ENCODE peak calls at places on chromosomes 12 and 14, in five cellular contexts. H is GM03348; G is HS-27A; P is stimulated activated CD4-positive, alpha-beta T cell treated with anti-CD3 and anti-CD28 coated beads, Interleukin-15, amount 100 ng/mL, for 1 hour; X is stromal cell of bone marrow. Q is an unnamed sample.

GRCh38 chr12:87967871-87968270 is 61.3 kb downstream of the C12orf50 start:
- DNase-seq in H (no peak), G (no peak), P (no peak), X (no peak), Q (no peak)

GRCh38 chr12:116691205-116691604 is 46.7 kb downstream of the SPRING1 start:
- DNase-seq in H (no peak), G (no peak), P (no peak), X (no peak), Q (no peak)

GRCh38 chr14:102591372-102591943 is 991 bp upstream of the RCOR1 start:
- DNase-seq in H (peak), G (no peak), P (no peak), X (no peak), Q (no peak)

GRCh38 chr12:49190317-49190716 is 1.4 kb upstream of the TUBA1A start:
- DNase-seq in H (no peak), G (no peak), P (no peak), X (no peak), Q (no peak)

GRCh38 chr14:39217214-39217879 is 16.4 kb upstream of the MIA2 start:
- DNase-seq in H (no peak), G (no peak), P (no peak), X (no peak), Q (no peak)

GRCh38 chr12:131039551-131039950 is 85.8 kb downstream of the ADGRD1 start:
- DNase-seq in H (no peak), G (no peak), P (no peak), X (no peak), Q (no peak)

GRCh38 chr14:90805662-90806548 is 10.3 kb downstream of the TTC7B start:
- DNase-seq in H (peak), G (no peak), P (no peak), X (no peak), Q (no peak)

GRCh38 chr12:57729321-57729844 is 9.2 kb downstream of the AGAP2 start:
- DNase-seq in H (no peak), G (no peak), P (no peak), X (no peak), Q (no peak)

GRCh38 chr14:22981090-22982012 is 1.0 kb downstream of the AJUBA start:
- DNase-seq in H (peak), G (no peak), P (peak), X (no peak), Q (no peak)

GRCh38 chr12:43964022-43964421 is 128.1 kb downstream of the TMEM117 start:
- DNase-seq in H (no peak), G (no peak), P (no peak), X (no peak), Q (no peak)

GRCh38 chr14:73221945-73222344 is 15.4 kb upstream of the PAPLN start:
- DNase-seq in H (no peak), G (no peak), P (no peak), X (no peak), Q (no peak)

GRCh38 chr14:105589161-105589925 is 63.0 kb downstream of the TMEM121 start:
- DNase-seq in H (no peak), G (no peak), P (no peak), X (no peak), Q (no peak)

GRCh38 chr12:109763201-109763841 is 49.7 kb downstream of the FAM222A start:
- DNase-seq in H (no peak), G (no peak), P (no peak), X (peak), Q (no peak)

GRCh38 chr12:6181583-6182278 is 18.5 kb upstream of the CD9 start:
- DNase-seq in H (no peak), G (no peak), P (no peak), X (no peak), Q (no peak)

GRCh38 chr14:68718033-68718725 is 74.7 kb downstream of the ZFP36L1 start:
- DNase-seq in H (no peak), G (no peak), P (no peak), X (no peak), Q (no peak)

GRCh38 chr14:74848768-74849167 is 27.2 kb downstream of the PROX2 start:
- DNase-seq in H (no peak), G (no peak), P (no peak), X (no peak), Q (no peak)

GRCh38 chr14:95319312-95320075 is at the start of gene CLMN:
- DNase-seq in H (peak), G (no peak), P (peak), X (no peak), Q (no peak)

GRCh38 chr14:77212097-77212873 is 30.7 kb downstream of the TMEM63C start:
- DNase-seq in H (no peak), G (no peak), P (no peak), X (no peak), Q (no peak)

Q was measured in GF-D8.